ENCODE peak calls at places on chromosomes 3 and 15, in seven cellular contexts. G is aorta, R is body of pancreas, U is mammary epithelial cell, M is thoracic aorta, F is heart left ventricle, D is psoas muscle. E is an unnamed sample.

GRCh38 chr15:90295270-90295648 is 29.8 kb downstream of the NGRN start:
- DNase-seq in M (no peak), F (no peak), U (no peak), D (no peak), G (no peak), R (no peak), E (no peak)

GRCh38 chr3:128398586-128398985 is 68.1 kb downstream of the DNAJB8 start:
- DNase-seq in R (no peak), F (no peak), U (no peak), G (no peak), M (no peak), D (no peak), E (no peak)

GRCh38 chr15:64464271-64465005 is 4.1 kb downstream of the ZNF609 start:
- DNase-seq in D (no peak), G (no peak), F (no peak), M (no peak), R (peak; percentile 39), U (no peak), E (no peak)

GRCh38 chr15:33007295-33007855 is 187.1 kb downstream of the FMN1 start:
- DNase-seq in G (no peak), R (no peak), U (peak; percentile 17), M (no peak), F (no peak), D (no peak), E (no peak)

GRCh38 chr3:72214065-72215048 is 429.4 kb upstream of the PROK2 start:
- DNase-seq in R (no peak), F (no peak), U (no peak), G (no peak), M (no peak), D (no peak), E (no peak)

GRCh38 chr3:46574263-46574662 is 8.2 kb upstream of the LRRC2 start:
- DNase-seq in M (no peak), U (no peak), F (no peak), R (no peak), D (no peak), G (no peak), E (no peak)

GRCh38 chr3:6147883-6148282 is 713.0 kb upstream of the GRM7 start:
- DNase-seq in M (no peak), G (no peak), F (no peak), D (no peak), U (no peak), R (no peak), E (no peak)

GRCh38 chr15:69410290-69410874 is 3.8 kb upstream of the KIF23 start:
- DNase-seq in R (peak; percentile 30), U (peak; percentile 74), D (no peak), F (no peak), M (no peak), G (no peak), E (peak; percentile 71)

GRCh38 chr3:24137958-24138875 is 193.1 kb downstream of the NR1D2 start:
- DNase-seq in F (peak; percentile 39), R (peak; percentile 75), D (no peak), U (peak; percentile 64), M (no peak), G (no peak), E (peak; percentile 21)

GRCh38 chr3:144821583-144821982 is 850.0 kb downstream of the DIPK2A start:
- DNase-seq in U (peak; percentile 56), D (no peak), G (no peak), F (no peak), R (no peak), M (no peak), E (no peak)

GRCh38 chr3:179723617-179724016 is 70.8 kb downstream of the USP13 start:
- DNase-seq in G (no peak), F (no peak), R (no peak), M (no peak), U (no peak), D (no peak), E (no peak)
- H3K36me3 ChIP-seq in G (no peaks in the 10 kb centered on the region), F (peaks cover 10% of the 10 kb centered on the region), R (no peaks in the 10 kb centered on the region), M (peaks cover 2% of the 10 kb centered on the region), U (no peaks in the 10 kb centered on the region), D (peaks cover 5% of the 10 kb centered on the region), E (no peaks in the 10 kb centered on the region)

DNA sequence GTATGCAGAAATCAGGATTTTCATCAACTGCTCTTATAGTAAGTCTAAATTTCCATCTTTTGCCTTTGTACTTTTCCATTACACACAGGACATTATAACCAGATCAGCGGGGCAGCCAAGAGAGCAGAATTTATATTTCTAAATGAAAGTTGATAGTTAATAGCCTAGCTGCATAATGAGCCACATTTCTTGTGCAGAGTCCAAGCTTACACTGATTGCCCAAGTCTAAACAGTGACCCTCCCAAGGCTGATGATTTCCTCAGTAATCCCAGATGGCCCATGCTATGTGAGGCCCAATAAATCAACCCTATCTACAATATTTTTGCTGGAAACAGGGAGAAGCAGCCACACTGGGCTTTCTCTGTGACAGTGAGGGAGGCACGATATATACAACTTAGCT is 475.8 kb upstream of the KCNMB2 start:
- DNase-seq in D (no peak), F (peak; percentile 31), R (no peak), G (no peak), M (no peak), U (no peak), E (no peak)
- H3K9me3 ChIP-seq in D (no peaks in the 10 kb centered on the region), F (no peaks in the 10 kb centered on the region), R (no peaks in the 10 kb centered on the region), G (no peaks in the 10 kb centered on the region), M (no peaks in the 10 kb centered on the region), U (no peaks in the 10 kb centered on the region), E (no peaks in the 10 kb centered on the region)

GRCh38 chr3:188218571-188218970 is 64.6 kb downstream of the LPP start:
- DNase-seq in G (no peak), F (no peak), R (no peak), U (no peak), D (no peak), M (no peak), E (no peak)

GRCh38 chr3:188217681-188218080 is 63.7 kb downstream of the LPP start:
- DNase-seq in F (no peak), U (no peak), M (no peak), D (no peak), G (no peak), R (no peak), E (no peak)

GRCh38 chr3:188220988-188221818 is 67.2 kb downstream of the LPP start:
- DNase-seq in R (no peak), M (peak; percentile 39), G (peak; percentile 79), U (peak; percentile 43), F (no peak), D (peak; percentile 92), E (no peak)

GRCh38 chr3:188219147-188219546 is 65.2 kb downstream of the LPP start:
- DNase-seq in M (no peak), D (no peak), F (no peak), U (no peak), R (no peak), G (no peak), E (no peak)

DNA sequence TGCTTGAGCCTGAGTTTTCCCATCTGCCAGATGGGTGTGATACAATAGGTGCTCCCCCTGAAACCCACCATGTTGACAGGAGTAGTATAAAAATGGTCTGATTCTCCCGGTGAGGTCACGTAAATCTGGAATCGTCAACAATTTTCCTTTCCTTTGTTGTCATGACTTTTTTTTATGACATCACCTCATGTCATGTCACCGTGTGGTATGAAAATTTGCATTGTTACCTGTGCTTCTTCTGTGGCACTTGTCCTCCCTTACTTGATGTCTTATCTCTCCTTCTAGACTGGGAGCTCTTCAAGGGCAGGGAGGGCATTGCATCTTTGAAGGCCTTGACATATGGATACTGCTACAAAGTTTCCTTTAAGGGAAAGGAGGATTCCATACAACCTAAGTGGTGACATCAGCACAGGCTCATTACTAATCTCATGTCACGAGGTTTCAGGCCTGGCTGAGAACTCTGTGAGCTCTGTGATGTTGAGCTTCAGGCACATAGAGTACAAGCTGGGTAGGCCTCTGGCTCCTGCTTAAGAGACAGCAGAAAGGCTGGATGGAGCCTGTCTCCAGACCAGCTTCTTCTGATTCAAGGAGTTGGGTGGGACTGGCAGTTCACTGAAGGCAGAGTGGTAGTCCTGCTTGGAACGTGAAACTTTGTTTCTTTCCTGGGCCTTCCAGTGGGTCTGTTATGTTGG is 66.3 kb downstream of the LPP start:
- DNase-seq in M (no peak), U (no peak), R (no peak), G (no peak), D (no peak), F (no peak), E (no peak)
- H3K4me1 ChIP-seq in M (peaks cover 45% of the 10 kb centered on the region), U (peaks cover 11% of the 10 kb centered on the region), R (peaks cover 54% of the 10 kb centered on the region), G (peaks cover 19% of the 10 kb centered on the region), D (peaks cover 63% of the 10 kb centered on the region), F (peaks cover 77% of the 10 kb centered on the region), E (no peaks in the 10 kb centered on the region)

DNA sequence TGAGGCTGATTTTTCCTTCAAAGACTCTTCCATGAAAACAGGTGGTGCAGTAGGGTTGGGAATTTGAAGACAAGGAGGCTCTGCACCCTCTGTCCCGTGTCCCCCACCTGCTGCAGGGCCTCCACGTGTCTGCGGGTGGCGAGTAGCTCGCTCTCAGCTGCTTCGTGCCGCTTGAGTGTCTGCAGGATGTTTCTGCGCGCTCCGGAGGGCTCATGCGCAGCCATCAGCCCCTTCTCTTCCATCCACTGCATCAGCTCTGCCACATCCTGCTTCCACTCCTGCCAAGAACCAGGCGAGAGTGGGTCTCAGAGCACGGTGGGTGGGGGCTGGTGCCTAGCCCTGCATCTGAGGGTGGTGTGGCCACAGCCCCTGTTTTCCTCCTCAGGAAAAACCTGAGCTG is 17.8 kb downstream of the SPTBN5 start:
- DNase-seq in M (no peak), R (no peak), G (no peak), D (no peak), F (no peak), U (no peak), E (no peak)
- H3K36me3 ChIP-seq in M (no peaks in the 10 kb centered on the region), R (no peaks in the 10 kb centered on the region), G (no peaks in the 10 kb centered on the region), D (no peaks in the 10 kb centered on the region), F (no peaks in the 10 kb centered on the region), U (no peaks in the 10 kb centered on the region), E (no peaks in the 10 kb centered on the region)